ENCODE peak calls at places on chromosomes 16 and 17, in ten cellular contexts. One of them, this sample, is unnamed.

GRCh38 chr17:29929006-29929543 is 953 bp downstream of the SSH2 start:
- DNase-seq in tibial nerve: no peak
- DNase-seq in uterus: peak
- DNase-seq in prostate gland: peak
- DNase-seq in gastrocnemius medialis: peak
- DNase-seq in K562: peak
- DNase-seq in spleen: no peak
- DNase-seq in A549: no peak
- DNase-seq in vagina: no peak
- DNase-seq in heart left ventricle: no peak
- DNase-seq in this sample: no peak

GRCh38 chr16:11742041-11742535 is 569 bp downstream of the TXNDC11 start:
- DNase-seq in vagina: no peak
- DNase-seq in uterus: peak
- DNase-seq in prostate gland: no peak
- DNase-seq in spleen: peak
- DNase-seq in heart left ventricle: peak
- DNase-seq in gastrocnemius medialis: peak
- DNase-seq in A549: peak
- DNase-seq in K562: peak
- DNase-seq in tibial nerve: peak
- DNase-seq in this sample: peak

GRCh38 chr16:29925173-29925804 is 737 bp downstream of the KCTD13 start:
- DNase-seq in tibial nerve: no peak
- DNase-seq in prostate gland: no peak
- DNase-seq in gastrocnemius medialis: no peak
- DNase-seq in vagina: no peak
- DNase-seq in heart left ventricle: no peak
- DNase-seq in K562: peak
- DNase-seq in A549: no peak
- DNase-seq in uterus: no peak
- DNase-seq in spleen: no peak
- DNase-seq in this sample: no peak

GRCh38 chr17:76726231-76726765 is at the start of gene JMJD6:
- DNase-seq in gastrocnemius medialis: peak
- DNase-seq in K562: peak
- DNase-seq in spleen: peak
- DNase-seq in prostate gland: peak
- DNase-seq in A549: peak
- DNase-seq in vagina: peak
- DNase-seq in uterus: peak
- DNase-seq in tibial nerve: peak
- DNase-seq in heart left ventricle: peak
- DNase-seq in this sample: peak

GRCh38 chr17:16214190-16215001 is 938 bp downstream of the NCOR1 start:
- DNase-seq in prostate gland: no peak
- DNase-seq in heart left ventricle: no peak
- DNase-seq in spleen: no peak
- DNase-seq in gastrocnemius medialis: no peak
- DNase-seq in vagina: peak
- DNase-seq in uterus: no peak
- DNase-seq in A549: no peak
- DNase-seq in K562: no peak
- DNase-seq in tibial nerve: no peak
- DNase-seq in this sample: no peak

GRCh38 chr16:50152807-50153647 is at the start of gene TENT4B:
- DNase-seq in uterus: peak
- DNase-seq in K562: peak
- DNase-seq in gastrocnemius medialis: peak
- DNase-seq in tibial nerve: peak
- DNase-seq in vagina: no peak
- DNase-seq in spleen: peak
- DNase-seq in heart left ventricle: peak
- DNase-seq in prostate gland: peak
- DNase-seq in A549: peak
- DNase-seq in this sample: peak

GRCh38 chr17:29557085-29557697 is 9.6 kb downstream of the ABHD15 start:
- DNase-seq in tibial nerve: no peak
- DNase-seq in uterus: no peak
- DNase-seq in K562: peak
- DNase-seq in A549: no peak
- DNase-seq in gastrocnemius medialis: no peak
- DNase-seq in prostate gland: no peak
- DNase-seq in spleen: no peak
- DNase-seq in heart left ventricle: no peak
- DNase-seq in vagina: no peak
- DNase-seq in this sample: no peak

GRCh38 chr16:86012221-86012620 is 113.3 kb downstream of the IRF8 start:
- DNase-seq in uterus: no peak
- DNase-seq in prostate gland: no peak
- DNase-seq in gastrocnemius medialis: no peak
- DNase-seq in spleen: no peak
- DNase-seq in vagina: no peak
- DNase-seq in tibial nerve: no peak
- DNase-seq in heart left ventricle: no peak
- DNase-seq in A549: no peak
- DNase-seq in K562: no peak
- DNase-seq in this sample: no peak

GRCh38 chr17:10605221-10605783 is 51.8 kb downstream of the MYH3 start:
- DNase-seq in spleen: no peak
- DNase-seq in A549: no peak
- DNase-seq in vagina: no peak
- DNase-seq in gastrocnemius medialis: peak
- DNase-seq in K562: no peak
- DNase-seq in prostate gland: no peak
- DNase-seq in heart left ventricle: no peak
- DNase-seq in tibial nerve: no peak
- DNase-seq in uterus: no peak
- DNase-seq in this sample: no peak

GRCh38 chr17:10127819-10128375 is 70.5 kb downstream of the GAS7 start:
- DNase-seq in tibial nerve: peak
- DNase-seq in uterus: peak
- DNase-seq in heart left ventricle: peak
- DNase-seq in K562: no peak
- DNase-seq in gastrocnemius medialis: peak
- DNase-seq in A549: no peak
- DNase-seq in prostate gland: no peak
- DNase-seq in spleen: peak
- DNase-seq in vagina: peak
- DNase-seq in this sample: no peak

GRCh38 chr17:72456026-72456569 is 335.3 kb downstream of the SOX9 start:
- DNase-seq in prostate gland: no peak
- DNase-seq in A549: peak
- DNase-seq in spleen: peak
- DNase-seq in vagina: no peak
- DNase-seq in gastrocnemius medialis: no peak
- DNase-seq in heart left ventricle: no peak
- DNase-seq in K562: no peak
- DNase-seq in uterus: no peak
- DNase-seq in tibial nerve: no peak
- DNase-seq in this sample: no peak

GRCh38 chr16:53822936-53823529 is 119.1 kb downstream of the FTO start:
- DNase-seq in vagina: no peak
- DNase-seq in A549: no peak
- DNase-seq in tibial nerve: no peak
- DNase-seq in uterus: no peak
- DNase-seq in gastrocnemius medialis: no peak
- DNase-seq in spleen: no peak
- DNase-seq in prostate gland: no peak
- DNase-seq in heart left ventricle: no peak
- DNase-seq in K562: no peak
- DNase-seq in this sample: no peak
- H3K27ac ChIP-seq in vagina: no peak
- H3K27ac ChIP-seq in A549: peak
- H3K27ac ChIP-seq in tibial nerve: no peak
- H3K27ac ChIP-seq in uterus: no peak
- H3K27ac ChIP-seq in gastrocnemius medialis: no peak
- H3K27ac ChIP-seq in spleen: no peak
- H3K27ac ChIP-seq in prostate gland: no peak
- H3K27ac ChIP-seq in heart left ventricle: no peak
- H3K27ac ChIP-seq in K562: no peak
- H3K27ac ChIP-seq in this sample: no peak

GRCh38 chr17:61260061-61260797 is 139.4 kb upstream of the TBX2 start:
- DNase-seq in heart left ventricle: peak
- DNase-seq in tibial nerve: no peak
- DNase-seq in K562: no peak
- DNase-seq in spleen: no peak
- DNase-seq in vagina: no peak
- DNase-seq in uterus: no peak
- DNase-seq in gastrocnemius medialis: peak
- DNase-seq in A549: no peak
- DNase-seq in prostate gland: no peak
- DNase-seq in this sample: no peak

GRCh38 chr17:61261001-61261587 is 138.5 kb upstream of the TBX2 start:
- DNase-seq in vagina: no peak
- DNase-seq in uterus: no peak
- DNase-seq in spleen: no peak
- DNase-seq in heart left ventricle: no peak
- DNase-seq in K562: no peak
- DNase-seq in gastrocnemius medialis: no peak
- DNase-seq in prostate gland: no peak
- DNase-seq in A549: no peak
- DNase-seq in tibial nerve: no peak
- DNase-seq in this sample: no peak

GRCh38 chr17:61267847-61268246 is 131.8 kb upstream of the TBX2 start:
- DNase-seq in heart left ventricle: no peak
- DNase-seq in A549: no peak
- DNase-seq in gastrocnemius medialis: no peak
- DNase-seq in tibial nerve: no peak
- DNase-seq in prostate gland: no peak
- DNase-seq in vagina: no peak
- DNase-seq in K562: no peak
- DNase-seq in uterus: no peak
- DNase-seq in spleen: no peak
- DNase-seq in this sample: no peak

DNA sequence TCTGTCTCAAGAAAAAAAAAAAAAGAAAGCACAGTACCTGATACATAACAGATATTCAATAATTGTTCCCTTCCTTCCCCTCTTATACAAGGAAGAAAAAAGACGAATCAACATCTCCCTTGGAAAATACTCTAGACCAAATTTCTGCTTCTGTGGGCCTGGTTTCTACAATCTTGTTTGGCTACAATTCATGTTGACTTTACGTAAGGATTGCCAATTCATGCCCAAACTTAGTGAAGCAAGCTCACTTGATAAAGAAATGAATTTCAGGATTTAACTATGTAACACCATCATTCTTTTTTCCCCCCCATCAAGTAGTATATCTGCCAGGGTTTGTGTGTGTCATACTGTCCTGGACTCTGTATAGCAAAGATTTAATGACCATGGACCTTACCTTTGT is 134.2 kb upstream of the TBX2 start:
- DNase-seq in spleen: no peak
- DNase-seq in tibial nerve: no peak
- DNase-seq in gastrocnemius medialis: no peak
- DNase-seq in vagina: no peak
- DNase-seq in A549: no peak
- DNase-seq in heart left ventricle: no peak
- DNase-seq in K562: no peak
- DNase-seq in uterus: no peak
- DNase-seq in prostate gland: no peak
- DNase-seq in this sample: no peak
- TF ChIP-seq POLR2A in spleen: no peak
- TF ChIP-seq POLR2A in tibial nerve: no peak
- TF ChIP-seq POLR2A in gastrocnemius medialis: no peak
- TF ChIP-seq POLR2A in vagina: no peak
- TF ChIP-seq POLR2A in A549: no peak
- TF ChIP-seq POLR2A in heart left ventricle: no peak
- TF ChIP-seq POLR2A in K562: no peak
- TF ChIP-seq POLR2A in uterus: no peak
- TF ChIP-seq POLR2A in prostate gland: no peak
- TF ChIP-seq POLR2A in this sample: no peak

DNA sequence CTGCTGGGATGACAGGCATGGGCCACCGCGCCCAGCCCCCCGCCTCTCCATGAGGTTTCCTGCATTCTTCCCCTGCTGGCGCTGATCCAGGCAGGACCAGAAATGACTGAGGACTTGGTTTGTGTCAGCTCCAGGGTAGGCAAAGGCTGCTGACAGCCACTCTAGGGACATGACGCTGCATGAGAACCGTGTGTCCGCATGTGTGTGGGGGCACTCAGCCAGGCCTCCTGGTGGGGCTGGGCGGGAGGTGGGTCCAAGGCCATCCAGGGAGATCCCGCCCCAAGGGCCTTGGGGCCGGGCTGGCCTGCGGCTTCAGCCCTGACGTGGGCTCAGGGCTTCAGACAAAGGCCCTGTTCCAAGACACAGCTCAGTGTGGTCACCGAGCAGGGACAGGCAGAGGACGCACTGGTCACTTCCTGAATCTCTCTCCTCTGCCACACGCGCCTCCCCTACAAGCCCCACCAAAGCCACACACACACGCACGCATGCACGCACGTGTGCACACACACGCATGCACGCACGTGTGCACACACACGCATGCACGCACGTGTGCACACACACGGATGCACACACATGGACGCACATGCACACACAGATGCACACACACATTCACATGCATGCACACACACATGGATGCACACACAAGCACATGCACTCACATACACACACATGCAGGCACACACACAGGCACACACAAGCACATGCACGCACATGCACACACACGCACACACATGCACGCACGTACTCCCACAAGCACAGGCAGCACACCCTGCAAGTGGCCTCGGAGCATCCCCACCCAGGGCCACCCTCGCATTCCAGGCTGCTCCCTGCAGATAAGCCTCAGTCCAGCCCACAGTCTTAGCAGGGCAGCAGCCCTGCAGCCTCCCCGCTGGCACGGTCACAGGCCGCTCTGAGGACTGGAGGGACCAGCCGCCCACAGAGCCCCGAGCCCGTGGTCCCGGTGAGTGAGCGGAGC is 5.3 kb upstream of the TMEM204 start:
- DNase-seq in tibial nerve: no peak
- DNase-seq in heart left ventricle: peak
- DNase-seq in uterus: no peak
- DNase-seq in gastrocnemius medialis: no peak
- DNase-seq in K562: peak
- DNase-seq in vagina: no peak
- DNase-seq in A549: no peak
- DNase-seq in prostate gland: no peak
- DNase-seq in spleen: no peak
- DNase-seq in this sample: no peak
- H3K27ac ChIP-seq in tibial nerve: no peak
- H3K27ac ChIP-seq in heart left ventricle: peak
- H3K27ac ChIP-seq in uterus: no peak
- H3K27ac ChIP-seq in gastrocnemius medialis: no peak
- H3K27ac ChIP-seq in K562: no peak
- H3K27ac ChIP-seq in vagina: no peak
- H3K27ac ChIP-seq in A549: no peak
- H3K27ac ChIP-seq in prostate gland: no peak
- H3K27ac ChIP-seq in spleen: no peak
- H3K27ac ChIP-seq in this sample: no peak

DNA sequence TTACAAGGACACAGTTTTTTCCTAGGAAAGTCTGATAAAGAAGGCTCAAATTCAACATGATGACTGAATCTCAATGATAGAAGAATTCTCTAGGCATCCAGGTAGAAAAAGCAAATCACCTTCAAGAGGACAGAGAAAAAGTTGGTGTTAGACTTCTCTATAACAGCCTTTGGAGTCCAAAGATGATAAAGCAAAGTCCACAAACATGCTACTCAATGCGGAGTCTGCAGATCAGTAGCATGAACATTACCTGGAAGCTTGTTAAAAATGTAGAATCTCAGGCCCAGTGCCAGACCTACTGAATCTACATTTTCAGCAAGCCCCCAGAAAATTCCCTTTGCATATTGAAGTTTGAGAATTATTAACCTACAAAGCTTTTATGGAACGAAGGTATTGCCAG is 41.4 kb upstream of the MAP2K6 start:
- DNase-seq in heart left ventricle: no peak
- DNase-seq in gastrocnemius medialis: no peak
- DNase-seq in uterus: no peak
- DNase-seq in spleen: no peak
- DNase-seq in tibial nerve: no peak
- DNase-seq in vagina: no peak
- DNase-seq in A549: no peak
- DNase-seq in K562: no peak
- DNase-seq in prostate gland: no peak
- DNase-seq in this sample: no peak
- TF ChIP-seq POLR2A in heart left ventricle: no peak
- TF ChIP-seq POLR2A in gastrocnemius medialis: no peak
- TF ChIP-seq POLR2A in uterus: no peak
- TF ChIP-seq POLR2A in spleen: no peak
- TF ChIP-seq POLR2A in tibial nerve: no peak
- TF ChIP-seq POLR2A in vagina: no peak
- TF ChIP-seq POLR2A in A549: no peak
- TF ChIP-seq POLR2A in K562: no peak
- TF ChIP-seq POLR2A in prostate gland: no peak
- TF ChIP-seq POLR2A in this sample: no peak

This sample was measured in right lobe of liver.